ENCODE peak calls at places on chromosome 13, in six cellular contexts. E, I, R, M, T and S are unnamed samples.

GRCh38 chr13:104011505-104012270 is 945.5 kb upstream of the SLC10A2 start:
- DNase-seq in I (no peak), R (no peak), E (no peak), M (peak), T (no peak), S (no peak)

GRCh38 chr13:111554539-111555267 is 234.3 kb downstream of the TEX29 start:
- DNase-seq in I (no peak), M (no peak), E (no peak), T (no peak), R (no peak), S (no peak)

GRCh38 chr13:89057274-89057673 is 1386.1 kb downstream of the SLITRK5 start:
- DNase-seq in E (no peak), I (no peak), R (no peak), T (no peak), M (no peak), S (no peak)

GRCh38 chr13:106802917-106803316 is 235.0 kb upstream of the ARGLU1 start:
- DNase-seq in I (no peak), T (no peak), M (no peak), E (no peak), R (no peak), S (no peak)

GRCh38 chr13:21150013-21150412 is 26.3 kb downstream of the SKA3 start:
- DNase-seq in R (no peak), M (no peak), E (no peak), T (no peak), I (no peak), S (no peak)

GRCh38 chr13:60158321-60158801 is 5.4 kb downstream of the DIAPH3 start:
- DNase-seq in E (no peak), T (no peak), I (no peak), R (no peak), M (peak), S (no peak)

GRCh38 chr13:54092686-54093085 is 1064.1 kb downstream of the OLFM4 start:
- DNase-seq in I (no peak), R (no peak), T (no peak), M (no peak), E (peak), S (no peak)

GRCh38 chr13:51373451-51373850 is 34.0 kb downstream of the SERPINE3 start:
- DNase-seq in T (no peak), I (no peak), R (no peak), E (no peak), M (no peak), S (no peak)

GRCh38 chr13:109412232-109412935 is 374.0 kb downstream of the IRS2 start:
- DNase-seq in E (no peak), I (no peak), T (no peak), M (peak), R (peak), S (peak)

GRCh38 chr13:27810009-27810408 is 17.7 kb downstream of the GSX1 start:
- DNase-seq in I (no peak), E (no peak), M (no peak), R (no peak), T (no peak), S (no peak)

GRCh38 chr13:33678084-33678483 is 139.9 kb upstream of the RFC3 start:
- DNase-seq in T (no peak), M (no peak), E (no peak), R (no peak), I (no peak), S (no peak)

GRCh38 chr13:98798849-98799645 is 46.6 kb upstream of the SLC15A1 start:
- DNase-seq in E (no peak), R (peak), M (no peak), T (peak), I (peak), S (no peak)

GRCh38 chr13:89407357-89407756 is 1736.2 kb downstream of the SLITRK5 start:
- DNase-seq in E (no peak), R (no peak), M (no peak), I (no peak), T (no peak), S (no peak)

GRCh38 chr13:46288570-46289259 is 77.0 kb downstream of the LRRC63 start:
- DNase-seq in E (peak), M (no peak), I (no peak), T (peak), R (peak), S (no peak)

GRCh38 chr13:66461021-66461420 is 769.1 kb downstream of the PCDH9 start:
- DNase-seq in M (no peak), I (no peak), R (peak), E (no peak), T (peak), S (no peak)

GRCh38 chr13:73880365-73880764 is 253.8 kb downstream of the KLF12 start:
- DNase-seq in I (no peak), M (no peak), E (no peak), T (peak), R (peak), S (no peak)

GRCh38 chr13:33251131-33251629 is 34.4 kb downstream of the STARD13 start:
- DNase-seq in T (peak), I (peak), M (no peak), E (peak), R (peak), S (no peak)

GRCh38 chr13:99980201-99981114 is 1.1 kb upstream of the ZIC2 start:
- DNase-seq in E (peak), I (no peak), R (peak), T (peak), M (peak), S (peak)

GRCh38 chr13:24313449-24313848 is 4.1 kb downstream of the C1QTNF9 start:
- DNase-seq in M (no peak), I (no peak), T (peak), R (peak), E (no peak), S (no peak)

GRCh38 chr13:29195459-29195858 is 375.3 kb downstream of the MTUS2 start:
- DNase-seq in T (no peak), E (no peak), R (no peak), I (no peak), M (no peak), S (no peak)

GRCh38 chr13:73268306-73268705 is 209.5 kb downstream of the KLF5 start:
- DNase-seq in T (peak), I (peak), R (peak), E (no peak), M (no peak), S (no peak)

GRCh38 chr13:29538625-29538976 is 56.9 kb downstream of the SLC7A1 start:
- DNase-seq in M (no peak), E (no peak), R (no peak), T (no peak), I (no peak), S (no peak)

GRCh38 chr13:21913010-21913409 is 242.1 kb downstream of the FGF9 start:
- DNase-seq in M (no peak), I (no peak), E (peak), T (no peak), R (peak), S (no peak)

GRCh38 chr13:51523082-51523518 is 61.2 kb upstream of the WDFY2 start:
- DNase-seq in I (no peak), M (no peak), T (peak), E (no peak), R (peak), S (no peak)

GRCh38 chr13:21326155-21327030 is 132.7 kb downstream of the ZDHHC20 start:
- DNase-seq in M (no peak), E (no peak), I (peak), T (peak), R (peak), S (peak)

GRCh38 chr13:19782049-19782726 is 557 bp downstream of the PSPC1 start:
- DNase-seq in R (peak), E (peak), M (peak), T (peak), I (peak), S (peak)

GRCh38 chr13:42812311-42812710 is 30.9 kb downstream of the FAM216B start:
- DNase-seq in R (no peak), I (no peak), E (no peak), T (peak), M (no peak), S (no peak)

GRCh38 chr13:27012482-27013197 is 159.0 kb downstream of the USP12 start:
- DNase-seq in M (peak), E (no peak), R (peak), T (peak), I (peak), S (no peak)

GRCh38 chr13:23378009-23378632 is 55.4 kb downstream of the SACS start:
- DNase-seq in T (peak), R (peak), I (peak), E (peak), M (no peak), S (no peak)

GRCh38 chr13:112444001-112444311 is 67.8 kb downstream of the SPACA7 start:
- DNase-seq in T (peak), M (peak), I (no peak), R (peak), E (peak), S (peak)

GRCh38 chr13:44972956-44973581 is 16.2 kb downstream of the NUFIP1 start:
- DNase-seq in T (peak), E (no peak), I (no peak), M (no peak), R (peak), S (no peak)

GRCh38 chr13:67137044-67137735 is 92.9 kb downstream of the PCDH9 start:
- DNase-seq in I (no peak), R (peak), M (no peak), T (peak), E (no peak), S (no peak)

GRCh38 chr13:79503473-79504017 is 22.6 kb downstream of the NDFIP2 start:
- DNase-seq in I (no peak), M (no peak), E (no peak), R (no peak), T (no peak), S (no peak)

GRCh38 chr13:48155850-48156249 is 60.9 kb upstream of the MED4 start:
- DNase-seq in I (peak), R (peak), E (peak), T (peak), M (no peak), S (no peak)

GRCh38 chr13:45015300-45015699 is 26.0 kb downstream of the GPALPP1 start:
- DNase-seq in R (peak), T (peak), M (no peak), I (no peak), E (no peak), S (no peak)

GRCh38 chr13:105979586-105979985 is 555.9 kb downstream of the EFNB2 start:
- DNase-seq in E (no peak), M (peak), I (no peak), T (no peak), R (no peak), S (peak)

GRCh38 chr13:75726313-75726712 is 90.2 kb downstream of the LMO7 start:
- DNase-seq in M (no peak), T (no peak), E (no peak), R (no peak), I (no peak), S (no peak)
- H3K4me3 ChIP-seq in M (no peak), T (no peak), E (no peak), R (no peak), I (no peak), S (no peak)

GRCh38 chr13:57352114-57352513 is 185.1 kb downstream of the PRR20E start:
- DNase-seq in T (no peak), R (no peak), I (no peak), E (no peak), M (no peak), S (no peak)
- H3K4me3 ChIP-seq in T (no peak), R (no peak), I (no peak), E (no peak), M (no peak), S (no peak)

GRCh38 chr13:25905411-25906010 is 146.3 kb downstream of the SHISA2 start:
- DNase-seq in R (no peak), T (no peak), I (no peak), M (no peak), E (no peak), S (no peak)
- H3K4me3 ChIP-seq in R (no peak), T (no peak), I (no peak), M (no peak), E (no peak), S (no peak)

GRCh38 chr13:80972857-80973478 is 632.0 kb upstream of the SPRY2 start:
- DNase-seq in I (no peak), R (no peak), M (no peak), E (no peak), T (no peak), S (no peak)

GRCh38 chr13:80977168-80977567 is 636.2 kb upstream of the SPRY2 start:
- DNase-seq in I (no peak), E (no peak), R (no peak), M (no peak), T (no peak), S (no peak)

GRCh38 chr13:80975903-80976302 is 635.0 kb upstream of the SPRY2 start:
- DNase-seq in E (no peak), M (no peak), T (no peak), R (no peak), I (no peak), S (no peak)

GRCh38 chr13:80979035-80979641 is 638.2 kb upstream of the SPRY2 start:
- DNase-seq in I (peak), T (peak), R (peak), E (peak), M (peak), S (peak)

DNA sequence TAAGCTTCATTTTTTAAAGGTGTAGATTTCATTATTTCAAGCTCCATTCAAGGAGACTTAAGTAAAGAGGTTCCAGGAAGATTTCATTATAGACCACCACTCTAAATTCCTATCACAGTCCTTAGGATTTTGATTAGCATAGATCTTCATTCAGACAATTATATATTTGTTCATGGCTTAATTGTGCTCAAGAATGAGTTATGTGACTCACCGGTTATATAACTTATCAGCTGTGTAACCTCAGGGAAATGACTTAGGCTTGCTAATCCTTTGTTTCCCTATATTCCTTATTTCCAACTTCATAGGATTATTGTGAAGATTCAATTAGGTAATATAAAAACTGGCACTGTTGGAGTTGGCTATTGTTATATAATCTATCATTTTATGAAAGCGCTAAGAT is 632.8 kb upstream of the SPRY2 start:
- DNase-seq in E (no peak), R (no peak), T (no peak), M (no peak), I (no peak), S (no peak)
- H3K4me3 ChIP-seq in E (no peak), R (no peak), T (no peak), M (no peak), I (no peak), S (no peak)

DNA sequence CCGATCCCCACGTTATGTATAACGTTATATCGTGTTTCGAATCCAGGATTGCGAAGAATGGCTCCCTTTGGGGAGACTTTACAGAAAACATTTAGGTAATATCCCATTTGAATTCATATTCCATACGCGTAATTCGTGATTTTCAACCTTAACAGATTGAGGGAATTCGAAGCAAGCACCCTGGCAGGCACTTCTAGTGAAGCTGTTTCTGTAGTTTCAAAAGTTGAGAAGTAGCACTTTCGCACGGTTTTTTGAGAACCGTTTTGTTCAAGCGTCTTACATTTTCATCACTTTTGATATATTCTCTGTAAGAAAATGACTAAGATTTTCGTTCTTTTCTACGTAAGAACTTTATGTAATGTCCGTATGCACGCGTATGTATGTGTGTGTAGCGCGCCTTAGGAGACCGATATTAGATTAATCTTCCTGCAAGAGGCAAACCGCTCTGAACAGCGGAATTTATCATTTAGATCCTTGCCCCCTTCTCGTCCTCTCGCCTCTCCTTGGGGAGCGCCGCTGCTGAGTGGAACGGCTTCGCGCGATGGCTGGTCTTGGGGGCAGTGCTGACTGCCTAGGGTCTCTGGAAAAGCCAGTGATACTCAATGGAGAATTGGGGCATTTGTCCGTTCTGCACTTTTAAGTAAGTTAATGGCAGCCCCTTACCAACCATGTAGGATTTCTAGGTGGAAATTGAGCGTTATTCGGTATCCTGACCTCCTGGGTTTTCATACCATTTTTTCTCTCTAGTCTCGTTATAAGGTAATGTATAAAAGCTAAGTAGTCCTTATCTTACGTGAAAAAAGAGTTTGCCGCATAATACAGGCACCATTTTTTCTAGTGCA is 4.8 kb downstream of the MAB21L1 start:
- DNase-seq in R (no peak), E (no peak), M (peak), I (no peak), T (peak), S (no peak)
- H3K4me3 ChIP-seq in R (no peak), E (no peak), M (peak), I (no peak), T (peak), S (no peak)

GRCh38 chr13:97407540-97407939 is 26.4 kb upstream of the RAP2A start:
- DNase-seq in T (no peak), I (no peak), M (no peak), E (no peak), R (no peak), S (no peak)
- H3K4me3 ChIP-seq in T (no peak), I (no peak), M (no peak), E (no peak), R (no peak), S (no peak)